ENCODE peak calls at places on chromosomes 11 and 22, in five cellular contexts. Q is HCT116, G is body of pancreas, U is HepG2, D is stomach. A is an unnamed sample.

GRCh38 chr11:95544095-95544795 is 245.3 kb downstream of the FAM76B start:
- DNase-seq in Q (no peak), G (no peak), U (no peak), D (no peak), A (no peak)

GRCh38 chr22:17988800-17989513 is 35.4 kb downstream of the MICAL3 start:
- DNase-seq in Q (no peak), G (no peak), U (no peak), D (no peak), A (no peak)

GRCh38 chr11:116233581-116233980 is 539.2 kb downstream of the BUD13 start:
- DNase-seq in Q (no peak), G (no peak), U (no peak), D (no peak), A (no peak)

GRCh38 chr11:102225689-102226562 is 91.4 kb upstream of the BIRC3 start:
- DNase-seq in Q (no peak), G (no peak), U (peak; percentile 28), D (no peak), A (no peak)

GRCh38 chr22:46035742-46036557 is 59.0 kb upstream of the WNT7B start:
- DNase-seq in Q (peak; percentile 96), G (peak; percentile 100), U (peak; percentile 95), D (peak; percentile 100), A (peak; percentile 100)

GRCh38 chr11:27309064-27309463 is 54.0 kb downstream of the CCDC34 start:
- DNase-seq in Q (no peak), G (no peak), U (no peak), D (no peak), A (no peak)

GRCh38 chr11:27611946-27612455 is 88.3 kb downstream of the BDNF start:
- DNase-seq in Q (no peak), G (no peak), U (no peak), D (no peak), A (no peak)

GRCh38 chr11:34051349-34052035 is at the start of gene CAPRIN1:
- DNase-seq in Q (peak; percentile 84), G (peak; percentile 85), U (peak; percentile 89), D (peak; percentile 87), A (peak; percentile 90)

GRCh38 chr11:110455718-110456117 is 26.0 kb downstream of the FDX1 start:
- DNase-seq in Q (no peak), G (no peak), U (no peak), D (no peak), A (no peak)

GRCh38 chr11:44171518-44171917 is 76.0 kb downstream of the EXT2 start:
- DNase-seq in Q (no peak), G (no peak), U (no peak), D (no peak), A (no peak)

GRCh38 chr11:46617451-46618314 is at the start of gene ATG13:
- DNase-seq in Q (peak; percentile 28), G (peak; percentile 82), U (peak; percentile 66), D (peak; percentile 85), A (peak; percentile 82)

GRCh38 chr11:89235976-89236375 is 58.3 kb downstream of the TYR start:
- DNase-seq in Q (no peak), G (no peak), U (no peak), D (no peak), A (no peak)

GRCh38 chr22:40462195-40462988 is 92.0 kb downstream of the SGSM3 start:
- DNase-seq in Q (no peak), G (no peak), U (peak; percentile 9), D (no peak), A (peak; percentile 40)

GRCh38 chr11:48170176-48170839 is 46.3 kb upstream of the OR4B1 start:
- DNase-seq in Q (no peak), G (no peak), U (no peak), D (no peak), A (no peak)

GRCh38 chr22:38176170-38176741 is 5.4 kb downstream of the PLA2G6 start:
- DNase-seq in Q (no peak), G (no peak), U (no peak), D (peak; percentile 79), A (peak; percentile 87)

GRCh38 chr11:69215784-69216415 is 60.2 kb downstream of the SMIM38 start:
- DNase-seq in Q (no peak), G (no peak), U (no peak), D (peak; percentile 27), A (peak; percentile 7)

GRCh38 chr22:24178502-24179440 is 2.5 kb upstream of the SUSD2 start:
- DNase-seq in Q (no peak), G (no peak), U (no peak), D (no peak), A (no peak)

GRCh38 chr11:134223066-134223465 is 701 bp downstream of the NCAPD3 start:
- DNase-seq in Q (no peak), G (no peak), U (no peak), D (no peak), A (no peak)

GRCh38 chr11:127074151-127074761 is 73.7 kb upstream of the KIRREL3 start:
- DNase-seq in Q (no peak), G (peak; percentile 16), U (peak; percentile 38), D (no peak), A (no peak)

GRCh38 chr11:129436573-129436972 is 60.9 kb downstream of the BARX2 start:
- DNase-seq in Q (no peak), G (no peak), U (no peak), D (no peak), A (no peak)
- TF ChIP-seq POLR2A in Q (no peak), G (no peak), U (no peak), D (no peak), A (no peak)

GRCh38 chr11:65918211-65919150 is at the start of gene C11orf68:
- DNase-seq in Q (no peak), G (no peak), U (no peak), D (peak; percentile 33), A (peak; percentile 43)
- TF ChIP-seq POLR2A in Q (no peak), G (no peak), U (no peak), D (no peak), A (no peak)

DNA sequence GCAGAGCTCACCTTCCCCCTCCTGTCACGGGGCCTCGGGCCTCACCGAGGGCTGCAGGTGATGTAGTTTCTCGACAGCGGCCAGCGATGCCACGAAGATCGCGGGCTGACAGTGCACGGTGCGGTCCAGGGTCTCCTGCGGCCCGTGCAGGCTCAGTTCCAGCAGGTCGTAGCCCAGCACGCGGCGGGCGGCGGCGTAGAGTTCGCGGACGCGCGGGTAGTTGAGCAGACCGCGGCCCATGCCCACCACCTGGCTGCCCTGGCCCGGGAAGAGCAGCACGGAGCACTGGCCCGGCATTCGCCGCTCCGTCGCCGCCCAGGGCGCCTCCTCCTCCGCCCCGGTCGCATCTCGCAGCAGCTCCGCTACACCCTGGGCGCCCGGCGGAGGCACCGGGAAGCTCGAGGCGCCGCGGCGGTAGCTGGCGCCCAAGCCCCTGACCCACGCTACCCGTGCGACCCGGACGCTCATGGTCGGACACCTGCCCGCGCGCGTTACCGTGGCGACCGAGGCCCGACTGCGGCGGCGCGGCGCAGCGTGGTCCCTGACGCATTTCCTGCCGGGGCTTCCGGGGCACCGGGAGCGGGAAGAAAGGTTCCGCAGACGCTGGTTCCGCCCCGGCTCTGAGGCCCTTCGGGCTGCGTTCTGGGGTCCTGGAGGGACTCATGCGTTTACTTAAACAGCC is at the start of gene MCAT:
- DNase-seq in Q (no peak), G (peak; percentile 85), U (peak; percentile 61), D (peak; percentile 90), A (peak; percentile 88)
- TF ChIP-seq POLR2A in Q (no peak), G (peak; percentile 58), U (peak; percentile 60), D (no peak), A (no peak)

GRCh38 chr11:406796-407650 is 7.8 kb downstream of the SIGIRR start:
- DNase-seq in Q (peak; percentile 69), G (peak; percentile 70), U (no peak), D (peak; percentile 78), A (peak; percentile 72)
- TF ChIP-seq POLR2A in Q (peak; percentile 47), G (no peak), U (no peak), D (no peak), A (no peak)

GRCh38 chr22:21964918-21965484 is 12.4 kb upstream of the PPM1F start:
- DNase-seq in Q (no peak), G (no peak), U (no peak), D (no peak), A (no peak)
- TF ChIP-seq POLR2A in Q (no peak), G (no peak), U (no peak), D (no peak), A (no peak)

GRCh38 chr11:75596914-75597313 is 34.9 kb downstream of the SERPINH1 start:
- DNase-seq in Q (no peak), G (no peak), U (no peak), D (no peak), A (no peak)
- TF ChIP-seq POLR2A in Q (no peak), G (no peak), U (no peak), D (no peak), A (no peak)

GRCh38 chr11:61124574-61125309 is 22.5 kb downstream of the CD5 start:
- DNase-seq in Q (no peak), G (no peak), U (no peak), D (no peak), A (no peak)
- TF ChIP-seq POLR2A in Q (no peak), G (no peak), U (no peak), D (no peak), A (no peak)